ENCODE peak calls at places on chromosomes 4 and X, in ten cellular contexts. E is RWPE1; Y is endothelial cell; G is omental fat pad; H is neural crest cell; S is AG09309; C is CD8-positive, alpha-beta T cell; M is mucosa of descending colon; A is astrocyte; K is cardiac fibroblast. B is an unnamed sample.

GRCh38 chr4:83252782-83253405 is 31.7 kb downstream of the COQ2 start:
- DNase-seq in G (no peak), S (no peak), C (peak; percentile 60), H (peak; percentile 48), M (peak; percentile 51), A (peak; percentile 13), K (peak; percentile 86), Y (peak; percentile 81), E (peak; percentile 18), B (peak; percentile 13)

GRCh38 chr4:149521611-149522010 is 294.0 kb downstream of the IQCM start:
- DNase-seq in A (peak; percentile 88), H (no peak), C (no peak), S (no peak), Y (no peak), E (peak; percentile 3), K (peak; percentile 7), G (no peak), M (no peak), B (peak; percentile 81)

GRCh38 chr4:53044651-53044960 is 182.5 kb downstream of the RASL11B start:
- DNase-seq in E (no peak), G (no peak), K (no peak), M (no peak), A (no peak), H (no peak), Y (no peak), S (no peak), C (no peak), B (no peak)

GRCh38 chr4:53914313-53915016 is 149.9 kb downstream of the CHIC2 start:
- DNase-seq in S (peak; percentile 82), A (peak; percentile 79), H (no peak), C (no peak), Y (no peak), G (no peak), K (peak; percentile 81), M (no peak), E (peak; percentile 87), B (no peak)

GRCh38 chr4:78923459-78924312 is 15.6 kb downstream of the PAQR3 start:
- DNase-seq in A (no peak), Y (no peak), H (no peak), K (no peak), C (no peak), E (no peak), M (no peak), G (no peak), S (no peak), B (no peak)

GRCh38 chrX:140354431-140355120 is 150.3 kb downstream of the SOX3 start:
- DNase-seq in G (no peak), H (no peak), M (no peak), E (no peak), A (no peak), K (no peak), C (no peak), Y (no peak), S (no peak), B (no peak)

GRCh38 chr4:6253961-6254360 is 15.7 kb upstream of the WFS1 start:
- DNase-seq in H (no peak), M (no peak), C (no peak), S (no peak), Y (no peak), K (no peak), E (no peak), G (no peak), A (no peak), B (no peak)

GRCh38 chr4:72365016-72365415 is 204.0 kb downstream of the ADAMTS3 start:
- DNase-seq in S (no peak), E (no peak), Y (no peak), A (no peak), K (no peak), C (no peak), H (no peak), M (no peak), G (no peak), B (no peak)

GRCh38 chr4:78528327-78528726 is 23.2 kb upstream of the ANXA3 start:
- DNase-seq in H (no peak), E (no peak), G (no peak), Y (no peak), M (no peak), S (no peak), A (peak; percentile 59), C (no peak), K (no peak), B (no peak)

GRCh38 chrX:51144828-51145442 is 187.7 kb upstream of the NUDT10 start:
- DNase-seq in G (no peak), S (no peak), A (peak; percentile 1), E (peak; percentile 5), K (peak; percentile 41), C (no peak), H (peak; percentile 33), Y (peak; percentile 35), M (no peak), B (no peak)

DNA sequence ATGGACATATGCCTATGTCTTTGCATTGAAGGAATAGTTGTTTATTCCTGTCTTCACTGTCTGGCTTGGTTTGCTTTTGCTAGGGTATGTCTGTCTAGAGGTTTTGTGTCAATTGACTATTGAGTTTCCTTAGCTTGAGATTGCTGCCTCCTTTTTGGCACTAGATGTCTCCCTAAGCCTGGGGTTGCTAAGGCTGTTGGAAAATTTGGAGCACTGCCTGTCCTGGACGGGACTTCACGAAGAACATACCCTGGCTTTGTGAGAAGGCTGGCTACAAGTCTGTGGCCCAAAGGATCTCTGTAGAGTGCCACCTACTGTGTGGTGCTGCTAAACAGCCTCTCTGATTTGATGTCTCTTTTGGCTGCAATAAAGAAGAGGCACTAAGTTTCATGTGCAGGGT is 183.8 kb upstream of the NUDT10 start:
- DNase-seq in C (no peak), E (no peak), M (no peak), S (no peak), H (no peak), Y (peak; percentile 14), G (no peak), A (no peak), K (peak; percentile 2), B (no peak)
- TF ChIP-seq CTCF in C (no peak), E (no peak), M (no peak), S (peak; percentile 15), H (peak; percentile 59), Y (no peak), G (no peak), A (no peak), K (no peak), B (peak; percentile 16)

DNA sequence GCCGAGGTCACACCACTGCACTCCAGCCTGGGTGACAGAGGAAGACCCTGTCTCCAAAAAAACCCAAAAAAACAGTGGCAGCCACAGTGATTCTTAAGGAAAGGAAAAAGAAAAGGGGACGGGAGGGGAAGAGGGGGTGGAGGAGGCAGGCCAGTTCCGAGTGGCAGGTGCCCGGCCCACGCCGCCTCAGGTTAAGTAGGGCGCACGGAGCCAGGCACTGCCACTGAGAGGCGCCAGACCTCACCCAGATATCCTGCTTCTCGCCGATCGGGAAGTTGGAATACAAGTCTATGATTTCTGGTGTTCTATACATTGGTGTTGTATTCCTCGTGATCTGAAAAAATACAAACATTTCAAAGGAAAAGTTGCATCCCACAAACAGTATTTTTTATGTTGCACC is 35.9 kb downstream of the GAK start:
- DNase-seq in K (no peak), C (no peak), Y (no peak), M (no peak), S (no peak), A (no peak), H (no peak), E (no peak), G (no peak), B (no peak)
- TF ChIP-seq CTCF in K (no peak), C (no peak), Y (no peak), M (no peak), S (no peak), A (no peak), H (no peak), E (no peak), G (no peak), B (no peak)

GRCh38 chr4:151529187-151529586 is 120.2 kb downstream of the FHIP1A start:
- DNase-seq in K (no peak), H (no peak), G (no peak), A (no peak), Y (no peak), C (no peak), E (no peak), S (no peak), M (no peak), B (no peak)

GRCh38 chr4:151532001-151532708 is 123.2 kb downstream of the FHIP1A start:
- DNase-seq in H (no peak), Y (no peak), S (no peak), G (no peak), A (no peak), C (no peak), E (no peak), K (peak; percentile 8), M (no peak), B (no peak)

GRCh38 chr4:151530230-151530629 is 121.3 kb downstream of the FHIP1A start:
- DNase-seq in C (no peak), A (peak; percentile 53), H (no peak), M (no peak), G (no peak), E (peak; percentile 12), Y (no peak), K (no peak), S (no peak), B (no peak)

GRCh38 chr4:151527699-151528098 is 118.7 kb downstream of the FHIP1A start:
- DNase-seq in Y (no peak), G (no peak), E (no peak), C (no peak), M (no peak), K (no peak), H (no peak), S (no peak), A (no peak), B (no peak)

GRCh38 chr4:151530783-151531182 is 121.8 kb downstream of the FHIP1A start:
- DNase-seq in E (no peak), H (no peak), Y (no peak), A (no peak), S (no peak), M (no peak), G (no peak), K (peak; percentile 33), C (no peak), B (no peak)
- TF ChIP-seq CTCF in E (no peak), H (peak; percentile 37), Y (no peak), A (peak; percentile 17), S (peak; percentile 34), M (no peak), G (no peak), K (peak; percentile 47), C (no peak), B (peak; percentile 43)

GRCh38 chr4:184955116-184955515 is 63.2 kb upstream of the HELT start:
- DNase-seq in K (no peak), C (no peak), S (no peak), H (no peak), Y (no peak), G (no peak), A (no peak), E (no peak), M (no peak), B (no peak)
- TF ChIP-seq CTCF in K (no peak), C (no peak), S (no peak), H (no peak), Y (no peak), G (no peak), A (no peak), E (no peak), M (no peak), B (no peak)

GRCh38 chr4:89625599-89626293 is 211.2 kb downstream of the SNCA start:
- DNase-seq in K (no peak), Y (no peak), A (no peak), C (no peak), E (no peak), G (no peak), S (no peak), M (no peak), H (no peak), B (no peak)
- TF ChIP-seq CTCF in K (no peak), Y (no peak), A (no peak), C (no peak), E (no peak), G (no peak), S (no peak), M (no peak), H (no peak), B (no peak)

B was measured in retinal pigment epithelial cell.